ENCODE peak calls at places on chromosomes 3 and 15, in six cellular contexts. One of them, this sample, is unnamed.

GRCh38 chr3:195899701-195900425 is 8.5 kb downstream of the TNK2 start:
- DNase-seq in MM.1S: no peak
- DNase-seq in GM23338: no peak
- DNase-seq in HCT116: no peak
- DNase-seq in PC-3: no peak
- DNase-seq in GM23248: no peak
- DNase-seq in this sample: peak

GRCh38 chr3:123621510-123622189 is 36.8 kb upstream of the HACD2 start:
- DNase-seq in GM23338: no peak
- DNase-seq in HCT116: no peak
- DNase-seq in MM.1S: no peak
- DNase-seq in GM23248: no peak
- DNase-seq in PC-3: no peak
- DNase-seq in this sample: no peak

GRCh38 chr3:46506526-46506925 is 8.8 kb downstream of the RTP3 start:
- DNase-seq in MM.1S: no peak
- DNase-seq in HCT116: no peak
- DNase-seq in PC-3: no peak
- DNase-seq in GM23338: no peak
- DNase-seq in GM23248: no peak
- DNase-seq in this sample: no peak

GRCh38 chr3:191702121-191702520 is 241.2 kb downstream of the PYDC2 start:
- DNase-seq in HCT116: no peak
- DNase-seq in PC-3: no peak
- DNase-seq in MM.1S: no peak
- DNase-seq in GM23338: peak
- DNase-seq in GM23248: no peak
- DNase-seq in this sample: no peak

GRCh38 chr3:14810070-14810732 is 8.6 kb upstream of the FGD5 start:
- DNase-seq in GM23338: peak
- DNase-seq in MM.1S: no peak
- DNase-seq in GM23248: peak
- DNase-seq in PC-3: no peak
- DNase-seq in HCT116: no peak
- DNase-seq in this sample: peak

GRCh38 chr3:78516437-78516836 is 1251.4 kb downstream of the ROBO1 start:
- DNase-seq in MM.1S: no peak
- DNase-seq in PC-3: no peak
- DNase-seq in GM23338: no peak
- DNase-seq in HCT116: no peak
- DNase-seq in GM23248: no peak
- DNase-seq in this sample: no peak

GRCh38 chr15:23645379-23646164 is 2.1 kb downstream of the MAGEL2 start:
- DNase-seq in GM23338: peak
- DNase-seq in GM23248: no peak
- DNase-seq in MM.1S: no peak
- DNase-seq in HCT116: no peak
- DNase-seq in PC-3: peak
- DNase-seq in this sample: peak

GRCh38 chr3:48709051-48709461 is 8.0 kb downstream of the IP6K2 start:
- DNase-seq in HCT116: no peak
- DNase-seq in GM23248: peak
- DNase-seq in MM.1S: no peak
- DNase-seq in GM23338: no peak
- DNase-seq in PC-3: peak
- DNase-seq in this sample: no peak

GRCh38 chr15:52186651-52187486 is 4.3 kb downstream of the GNB5 start:
- DNase-seq in MM.1S: no peak
- DNase-seq in GM23248: no peak
- DNase-seq in PC-3: no peak
- DNase-seq in GM23338: no peak
- DNase-seq in HCT116: no peak
- DNase-seq in this sample: no peak

GRCh38 chr3:46953265-46954010 is 23.1 kb downstream of the CCDC12 start:
- DNase-seq in PC-3: no peak
- DNase-seq in GM23338: no peak
- DNase-seq in HCT116: no peak
- DNase-seq in GM23248: no peak
- DNase-seq in MM.1S: no peak
- DNase-seq in this sample: no peak

GRCh38 chr3:47882338-47882737 is 79.4 kb downstream of the DHX30 start:
- DNase-seq in GM23248: no peak
- DNase-seq in GM23338: no peak
- DNase-seq in MM.1S: no peak
- DNase-seq in PC-3: no peak
- DNase-seq in HCT116: no peak
- DNase-seq in this sample: no peak

GRCh38 chr15:62935300-62936081 is 107.1 kb upstream of the TPM1 start:
- DNase-seq in PC-3: no peak
- DNase-seq in MM.1S: peak
- DNase-seq in GM23248: no peak
- DNase-seq in GM23338: no peak
- DNase-seq in HCT116: no peak
- DNase-seq in this sample: no peak

GRCh38 chr3:150410311-150411105 is 2.4 kb downstream of the TSC22D2 start:
- DNase-seq in GM23338: peak
- DNase-seq in GM23248: peak
- DNase-seq in HCT116: no peak
- DNase-seq in MM.1S: peak
- DNase-seq in PC-3: peak
- DNase-seq in this sample: peak

GRCh38 chr3:141266797-141267555 is 35.4 kb downstream of the PXYLP1 start:
- DNase-seq in GM23248: no peak
- DNase-seq in GM23338: no peak
- DNase-seq in HCT116: no peak
- DNase-seq in MM.1S: peak
- DNase-seq in PC-3: no peak
- DNase-seq in this sample: no peak

GRCh38 chr3:193190387-193190786 is 50.6 kb upstream of the PLAAT1 start:
- DNase-seq in GM23248: peak
- DNase-seq in GM23338: peak
- DNase-seq in MM.1S: peak
- DNase-seq in PC-3: peak
- DNase-seq in HCT116: peak
- DNase-seq in this sample: peak

GRCh38 chr15:58086479-58086878 is 21.0 kb upstream of the ALDH1A2 start:
- DNase-seq in GM23248: peak
- DNase-seq in HCT116: no peak
- DNase-seq in MM.1S: no peak
- DNase-seq in GM23338: no peak
- DNase-seq in PC-3: peak
- DNase-seq in this sample: no peak

GRCh38 chr3:88189361-88189810 is 39.6 kb downstream of the C3orf38 start:
- DNase-seq in GM23248: no peak
- DNase-seq in MM.1S: peak
- DNase-seq in HCT116: no peak
- DNase-seq in PC-3: no peak
- DNase-seq in GM23338: no peak
- DNase-seq in this sample: no peak

GRCh38 chr15:62539236-62539635 is 374.2 kb upstream of the C2CD4B start:
- DNase-seq in PC-3: no peak
- DNase-seq in MM.1S: no peak
- DNase-seq in GM23338: no peak
- DNase-seq in HCT116: no peak
- DNase-seq in GM23248: no peak
- DNase-seq in this sample: no peak

GRCh38 chr3:196280689-196281463 is 6.7 kb downstream of the PCYT1A start:
- DNase-seq in MM.1S: peak
- DNase-seq in GM23248: no peak
- DNase-seq in HCT116: no peak
- DNase-seq in GM23338: no peak
- DNase-seq in PC-3: no peak
- DNase-seq in this sample: peak

GRCh38 chr15:44657378-44657777 is 6.1 kb downstream of the SPG11 start:
- DNase-seq in GM23338: no peak
- DNase-seq in PC-3: no peak
- DNase-seq in GM23248: no peak
- DNase-seq in HCT116: no peak
- DNase-seq in MM.1S: no peak
- DNase-seq in this sample: no peak

GRCh38 chr3:192727032-192727847 is at the start of gene FGF12:
- DNase-seq in GM23248: peak
- DNase-seq in GM23338: peak
- DNase-seq in HCT116: no peak
- DNase-seq in PC-3: peak
- DNase-seq in MM.1S: peak
- DNase-seq in this sample: peak

GRCh38 chr3:178500631-178501030 is 35.6 kb upstream of the KCNMB2 start:
- DNase-seq in HCT116: no peak
- DNase-seq in GM23248: peak
- DNase-seq in MM.1S: no peak
- DNase-seq in GM23338: no peak
- DNase-seq in PC-3: peak
- DNase-seq in this sample: no peak

GRCh38 chr15:59392299-59392698 is 19.6 kb upstream of the MYO1E start:
- DNase-seq in PC-3: no peak
- DNase-seq in GM23248: no peak
- DNase-seq in MM.1S: no peak
- DNase-seq in GM23338: no peak
- DNase-seq in HCT116: no peak
- DNase-seq in this sample: no peak

GRCh38 chr3:122094125-122094524 is 39.0 kb downstream of the CD86 start:
- DNase-seq in PC-3: no peak
- DNase-seq in GM23248: no peak
- DNase-seq in MM.1S: no peak
- DNase-seq in GM23338: no peak
- DNase-seq in HCT116: no peak
- DNase-seq in this sample: no peak

GRCh38 chr3:9226326-9226725 is 23.1 kb downstream of the SRGAP3 start:
- DNase-seq in PC-3: peak
- DNase-seq in GM23248: peak
- DNase-seq in HCT116: no peak
- DNase-seq in MM.1S: no peak
- DNase-seq in GM23338: no peak
- DNase-seq in this sample: peak

GRCh38 chr15:78457101-78457500 is 19.1 kb downstream of the IREB2 start:
- DNase-seq in PC-3: peak
- DNase-seq in HCT116: no peak
- DNase-seq in GM23338: no peak
- DNase-seq in GM23248: peak
- DNase-seq in MM.1S: no peak
- DNase-seq in this sample: no peak

GRCh38 chr3:143216709-143217182 is 97.2 kb downstream of the CHST2 start:
- DNase-seq in HCT116: no peak
- DNase-seq in PC-3: no peak
- DNase-seq in GM23248: no peak
- DNase-seq in GM23338: no peak
- DNase-seq in MM.1S: peak
- DNase-seq in this sample: no peak

GRCh38 chr3:188002626-188003138 is 151.3 kb upstream of the LPP start:
- DNase-seq in GM23248: no peak
- DNase-seq in PC-3: no peak
- DNase-seq in GM23338: no peak
- DNase-seq in MM.1S: no peak
- DNase-seq in HCT116: no peak
- DNase-seq in this sample: peak
- TF ChIP-seq EZH2phosphoT487 in GM23248: no peak
- TF ChIP-seq EZH2phosphoT487 in PC-3: no peak
- TF ChIP-seq EZH2phosphoT487 in GM23338: no peak
- TF ChIP-seq EZH2phosphoT487 in MM.1S: no peak
- TF ChIP-seq EZH2phosphoT487 in HCT116: no peak
- TF ChIP-seq EZH2phosphoT487 in this sample: no peak

GRCh38 chr15:46365612-46366011 is 730.8 kb downstream of the SQOR start:
- DNase-seq in HCT116: no peak
- DNase-seq in MM.1S: no peak
- DNase-seq in PC-3: peak
- DNase-seq in GM23248: peak
- DNase-seq in GM23338: no peak
- DNase-seq in this sample: no peak
- TF ChIP-seq EZH2phosphoT487 in HCT116: no peak
- TF ChIP-seq EZH2phosphoT487 in MM.1S: no peak
- TF ChIP-seq EZH2phosphoT487 in PC-3: no peak
- TF ChIP-seq EZH2phosphoT487 in GM23248: no peak
- TF ChIP-seq EZH2phosphoT487 in GM23338: no peak
- TF ChIP-seq EZH2phosphoT487 in this sample: no peak

GRCh38 chr15:91116379-91117067 is 16.5 kb downstream of the SV2B start:
- DNase-seq in HCT116: no peak
- DNase-seq in PC-3: no peak
- DNase-seq in GM23338: no peak
- DNase-seq in MM.1S: peak
- DNase-seq in GM23248: no peak
- DNase-seq in this sample: no peak
- TF ChIP-seq EZH2phosphoT487 in HCT116: no peak
- TF ChIP-seq EZH2phosphoT487 in PC-3: no peak
- TF ChIP-seq EZH2phosphoT487 in GM23338: no peak
- TF ChIP-seq EZH2phosphoT487 in MM.1S: no peak
- TF ChIP-seq EZH2phosphoT487 in GM23248: no peak
- TF ChIP-seq EZH2phosphoT487 in this sample: no peak

GRCh38 chr3:131848111-131848510 is 186.7 kb downstream of the CPNE4 start:
- DNase-seq in GM23248: no peak
- DNase-seq in HCT116: no peak
- DNase-seq in PC-3: no peak
- DNase-seq in GM23338: no peak
- DNase-seq in MM.1S: no peak
- DNase-seq in this sample: no peak

GRCh38 chr3:131850223-131850622 is 184.6 kb downstream of the CPNE4 start:
- DNase-seq in GM23248: no peak
- DNase-seq in PC-3: no peak
- DNase-seq in HCT116: no peak
- DNase-seq in GM23338: no peak
- DNase-seq in MM.1S: no peak
- DNase-seq in this sample: no peak

GRCh38 chr3:131849640-131850039 is 185.2 kb downstream of the CPNE4 start:
- DNase-seq in GM23248: no peak
- DNase-seq in HCT116: no peak
- DNase-seq in MM.1S: no peak
- DNase-seq in GM23338: no peak
- DNase-seq in PC-3: no peak
- DNase-seq in this sample: no peak

GRCh38 chr3:131846296-131846924 is 188.4 kb downstream of the CPNE4 start:
- DNase-seq in HCT116: no peak
- DNase-seq in PC-3: peak
- DNase-seq in GM23338: no peak
- DNase-seq in MM.1S: no peak
- DNase-seq in GM23248: peak
- DNase-seq in this sample: no peak
- TF ChIP-seq EZH2phosphoT487 in HCT116: no peak
- TF ChIP-seq EZH2phosphoT487 in PC-3: no peak
- TF ChIP-seq EZH2phosphoT487 in GM23338: no peak
- TF ChIP-seq EZH2phosphoT487 in MM.1S: no peak
- TF ChIP-seq EZH2phosphoT487 in GM23248: no peak
- TF ChIP-seq EZH2phosphoT487 in this sample: no peak

DNA sequence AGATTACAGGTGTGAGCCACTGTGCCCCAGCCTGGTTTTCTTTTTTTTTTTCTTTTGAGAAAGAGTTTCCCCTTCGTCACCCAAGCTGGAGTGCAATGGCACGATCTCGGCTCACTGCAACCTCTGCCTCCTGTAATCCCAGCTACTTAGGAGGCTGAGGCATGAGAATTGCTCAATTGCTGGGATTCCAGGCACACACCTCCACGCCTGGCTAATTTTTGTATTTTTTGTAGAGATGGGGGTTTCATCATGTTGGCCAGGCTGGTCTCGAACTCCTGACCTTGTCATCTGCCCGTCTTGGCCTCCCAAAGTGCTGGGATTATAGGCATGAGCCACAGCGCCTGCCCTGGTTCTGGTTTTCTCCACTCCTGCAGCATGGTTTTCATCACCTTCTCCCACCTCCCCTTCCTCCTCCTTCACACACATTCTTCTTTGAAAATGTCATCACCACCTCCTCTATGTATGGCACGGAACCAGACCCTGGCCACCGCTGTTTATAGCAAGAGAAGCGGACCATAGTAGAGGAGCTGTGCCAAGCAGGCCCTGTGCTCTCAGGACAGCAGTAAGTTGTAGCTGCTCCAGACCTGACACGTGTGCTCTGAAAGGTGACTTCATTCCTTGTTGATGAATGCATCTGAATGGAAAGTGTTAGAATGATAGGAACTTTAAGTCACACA is 14.6 kb upstream of the AHSG start:
- DNase-seq in MM.1S: no peak
- DNase-seq in GM23338: no peak
- DNase-seq in HCT116: no peak
- DNase-seq in GM23248: peak
- DNase-seq in PC-3: peak
- DNase-seq in this sample: peak
- TF ChIP-seq EZH2phosphoT487 in MM.1S: no peak
- TF ChIP-seq EZH2phosphoT487 in GM23338: no peak
- TF ChIP-seq EZH2phosphoT487 in HCT116: no peak
- TF ChIP-seq EZH2phosphoT487 in GM23248: no peak
- TF ChIP-seq EZH2phosphoT487 in PC-3: no peak
- TF ChIP-seq EZH2phosphoT487 in this sample: no peak

This sample was measured in hepatocyte.